ENCODE peak calls at places on chromosomes 6 and 20, in ten cellular contexts. One of them, this sample, is unnamed. For H3K4me1, the result is how much of the 10 kb centered on the place peaks cover.

GRCh38 chr20:34364013-34364382 is 925 bp downstream of the ITCH start:
- DNase-seq in transverse colon: no peak
- DNase-seq in GM12878: no peak
- DNase-seq in heart left ventricle: no peak
- DNase-seq in body of pancreas: no peak
- DNase-seq in ovary: no peak
- DNase-seq in tibial nerve: peak
- DNase-seq in stomach: no peak
- DNase-seq in esophagus squamous epithelium: no peak
- DNase-seq in sigmoid colon: no peak
- DNase-seq in this sample: no peak

GRCh38 chr6:84748331-84748730 is 16.1 kb downstream of the TBX18 start:
- DNase-seq in transverse colon: no peak
- DNase-seq in GM12878: no peak
- DNase-seq in heart left ventricle: no peak
- DNase-seq in body of pancreas: no peak
- DNase-seq in ovary: no peak
- DNase-seq in tibial nerve: no peak
- DNase-seq in stomach: no peak
- DNase-seq in esophagus squamous epithelium: no peak
- DNase-seq in sigmoid colon: no peak
- DNase-seq in this sample: no peak

GRCh38 chr6:136113736-136114173 is 136.4 kb downstream of the MTFR2 start:
- DNase-seq in transverse colon: peak
- DNase-seq in GM12878: no peak
- DNase-seq in heart left ventricle: peak
- DNase-seq in body of pancreas: peak
- DNase-seq in ovary: no peak
- DNase-seq in tibial nerve: peak
- DNase-seq in stomach: no peak
- DNase-seq in esophagus squamous epithelium: no peak
- DNase-seq in sigmoid colon: peak
- DNase-seq in this sample: no peak

GRCh38 chr20:11851646-11852045 is 66.0 kb upstream of the BTBD3 start:
- DNase-seq in transverse colon: no peak
- DNase-seq in GM12878: no peak
- DNase-seq in heart left ventricle: no peak
- DNase-seq in body of pancreas: no peak
- DNase-seq in ovary: no peak
- DNase-seq in tibial nerve: no peak
- DNase-seq in stomach: no peak
- DNase-seq in esophagus squamous epithelium: no peak
- DNase-seq in sigmoid colon: no peak
- DNase-seq in this sample: no peak

GRCh38 chr20:61436268-61436667 is 184.2 kb downstream of the CDH4 start:
- DNase-seq in transverse colon: no peak
- DNase-seq in GM12878: no peak
- DNase-seq in heart left ventricle: no peak
- DNase-seq in body of pancreas: no peak
- DNase-seq in ovary: no peak
- DNase-seq in tibial nerve: no peak
- DNase-seq in stomach: no peak
- DNase-seq in esophagus squamous epithelium: no peak
- DNase-seq in sigmoid colon: no peak
- DNase-seq in this sample: no peak

GRCh38 chr6:107811591-107812218 is 12.4 kb downstream of the SCML4 start:
- DNase-seq in transverse colon: no peak
- DNase-seq in GM12878: no peak
- DNase-seq in heart left ventricle: no peak
- DNase-seq in body of pancreas: peak
- DNase-seq in ovary: no peak
- DNase-seq in tibial nerve: no peak
- DNase-seq in stomach: no peak
- DNase-seq in esophagus squamous epithelium: no peak
- DNase-seq in sigmoid colon: no peak
- DNase-seq in this sample: no peak

GRCh38 chr20:40286991-40287531 is 402.0 kb downstream of the MAFB start:
- DNase-seq in transverse colon: peak
- DNase-seq in GM12878: no peak
- DNase-seq in heart left ventricle: peak
- DNase-seq in body of pancreas: peak
- DNase-seq in ovary: peak
- DNase-seq in tibial nerve: no peak
- DNase-seq in stomach: peak
- DNase-seq in esophagus squamous epithelium: peak
- DNase-seq in sigmoid colon: peak
- DNase-seq in this sample: no peak

GRCh38 chr20:44691424-44692423 is 23.4 kb upstream of the CCN5 start:
- DNase-seq in transverse colon: no peak
- DNase-seq in GM12878: no peak
- DNase-seq in heart left ventricle: peak
- DNase-seq in body of pancreas: no peak
- DNase-seq in ovary: no peak
- DNase-seq in tibial nerve: peak
- DNase-seq in stomach: no peak
- DNase-seq in esophagus squamous epithelium: no peak
- DNase-seq in sigmoid colon: peak
- DNase-seq in this sample: no peak

GRCh38 chr6:80607814-80608391 is 501.4 kb downstream of the BCKDHB start:
- DNase-seq in transverse colon: no peak
- DNase-seq in GM12878: no peak
- DNase-seq in heart left ventricle: peak
- DNase-seq in body of pancreas: no peak
- DNase-seq in ovary: no peak
- DNase-seq in tibial nerve: peak
- DNase-seq in stomach: no peak
- DNase-seq in esophagus squamous epithelium: no peak
- DNase-seq in sigmoid colon: no peak
- DNase-seq in this sample: no peak

GRCh38 chr6:31572041-31572911 is at the start of gene LTA:
- DNase-seq in transverse colon: peak
- DNase-seq in GM12878: no peak
- DNase-seq in heart left ventricle: no peak
- DNase-seq in body of pancreas: no peak
- DNase-seq in ovary: no peak
- DNase-seq in tibial nerve: no peak
- DNase-seq in stomach: no peak
- DNase-seq in esophagus squamous epithelium: no peak
- DNase-seq in sigmoid colon: no peak
- DNase-seq in this sample: no peak

GRCh38 chr6:56756791-56757582 is 114.3 kb upstream of the DST start:
- DNase-seq in transverse colon: no peak
- DNase-seq in GM12878: no peak
- DNase-seq in heart left ventricle: no peak
- DNase-seq in body of pancreas: no peak
- DNase-seq in ovary: no peak
- DNase-seq in tibial nerve: no peak
- DNase-seq in stomach: no peak
- DNase-seq in esophagus squamous epithelium: no peak
- DNase-seq in sigmoid colon: no peak
- DNase-seq in this sample: no peak

GRCh38 chr6:52517502-52518278 is 59.2 kb downstream of the TRAM2 start:
- DNase-seq in transverse colon: peak
- DNase-seq in GM12878: no peak
- DNase-seq in heart left ventricle: peak
- DNase-seq in body of pancreas: peak
- DNase-seq in ovary: peak
- DNase-seq in tibial nerve: peak
- DNase-seq in stomach: peak
- DNase-seq in esophagus squamous epithelium: no peak
- DNase-seq in sigmoid colon: peak
- DNase-seq in this sample: peak
- H3K4me3 ChIP-seq in transverse colon: no peak
- H3K4me3 ChIP-seq in GM12878: no peak
- H3K4me3 ChIP-seq in heart left ventricle: no peak
- H3K4me3 ChIP-seq in body of pancreas: no peak
- H3K4me3 ChIP-seq in ovary: no peak
- H3K4me3 ChIP-seq in tibial nerve: peak
- H3K4me3 ChIP-seq in stomach: peak
- H3K4me3 ChIP-seq in esophagus squamous epithelium: no peak
- H3K4me3 ChIP-seq in sigmoid colon: no peak
- H3K4me3 ChIP-seq in this sample: peak

DNA sequence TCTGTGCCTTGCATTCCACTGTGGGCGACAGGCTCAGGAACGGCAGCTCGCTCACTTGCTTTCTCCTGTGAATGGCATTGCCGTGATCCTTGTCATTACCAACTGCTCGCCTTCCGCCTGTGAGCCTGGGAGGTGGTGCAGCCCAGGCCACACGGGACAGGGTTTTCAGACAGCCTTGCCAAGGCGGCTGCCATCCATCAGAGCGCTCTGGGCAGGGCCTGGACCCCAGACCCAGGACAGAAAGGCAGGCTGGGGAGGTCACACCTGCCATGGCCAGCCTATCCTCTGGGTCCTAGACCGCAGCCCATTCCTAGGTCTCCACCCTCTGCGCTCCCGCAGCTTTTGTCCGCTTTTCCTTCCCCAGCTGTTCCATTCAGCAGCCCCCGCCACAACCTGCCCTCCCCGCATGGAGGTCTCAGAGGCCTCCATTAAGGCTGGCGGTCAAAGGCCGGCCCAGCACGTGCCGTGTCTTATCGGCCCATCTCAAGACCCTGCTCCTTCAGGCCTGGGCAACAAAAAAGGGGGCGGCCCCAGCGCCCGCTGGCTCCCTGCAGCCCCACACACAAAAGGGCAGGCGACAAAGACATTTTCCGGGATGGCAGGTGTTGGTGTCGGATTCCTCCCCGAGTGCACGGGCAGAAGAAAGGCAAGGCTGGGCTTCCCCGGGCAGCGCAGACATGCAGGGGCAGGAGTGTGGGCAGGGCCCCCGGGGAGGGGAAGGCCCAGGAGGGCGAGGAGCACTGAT is 28.1 kb downstream of the INSM1 start:
- DNase-seq in transverse colon: no peak
- DNase-seq in GM12878: no peak
- DNase-seq in heart left ventricle: no peak
- DNase-seq in body of pancreas: no peak
- DNase-seq in ovary: no peak
- DNase-seq in tibial nerve: no peak
- DNase-seq in stomach: no peak
- DNase-seq in esophagus squamous epithelium: no peak
- DNase-seq in sigmoid colon: no peak
- DNase-seq in this sample: no peak
- TF ChIP-seq POLR2A in transverse colon: no peak
- TF ChIP-seq POLR2A in GM12878: no peak
- TF ChIP-seq POLR2A in heart left ventricle: no peak
- TF ChIP-seq POLR2A in body of pancreas: no peak
- TF ChIP-seq POLR2A in ovary: no peak
- TF ChIP-seq POLR2A in tibial nerve: no peak
- TF ChIP-seq POLR2A in stomach: no peak
- TF ChIP-seq POLR2A in esophagus squamous epithelium: no peak
- TF ChIP-seq POLR2A in sigmoid colon: no peak
- TF ChIP-seq POLR2A in this sample: no peak

DNA sequence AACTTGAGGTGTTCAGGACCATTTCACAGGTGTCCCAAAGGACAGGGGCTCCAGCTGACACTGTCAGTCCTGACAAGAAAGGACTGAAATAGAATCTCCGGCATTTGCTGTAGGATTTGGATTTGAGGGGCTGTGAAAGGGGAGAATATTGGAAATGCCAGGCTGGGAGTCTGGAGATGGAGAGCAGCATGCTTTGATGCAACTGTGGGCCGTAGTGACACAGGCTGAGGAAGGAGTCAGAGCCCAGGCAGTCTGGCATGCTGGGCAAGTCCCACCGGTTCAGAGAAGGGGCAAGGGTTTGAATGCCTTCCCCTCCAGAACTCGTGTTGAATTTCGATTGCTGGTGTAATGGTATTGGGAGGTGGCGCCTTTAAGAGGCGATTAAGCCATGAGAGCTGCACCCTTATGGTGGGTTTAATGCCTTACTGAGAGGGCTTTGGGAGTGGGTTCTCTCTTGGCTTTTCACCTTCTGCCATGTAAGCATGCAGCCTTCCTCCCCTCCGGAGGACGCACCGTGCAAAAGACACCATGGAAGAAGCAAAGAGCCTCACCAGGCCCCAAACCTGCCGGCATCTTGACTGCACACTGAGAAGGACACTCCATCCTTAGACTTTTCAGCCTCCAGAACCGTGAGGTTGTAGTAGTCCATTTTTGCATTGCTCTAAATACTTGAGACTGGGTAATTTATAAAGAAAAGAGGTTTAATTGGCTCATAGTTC is 9.4 kb upstream of the PYGB start:
- DNase-seq in transverse colon: no peak
- DNase-seq in GM12878: no peak
- DNase-seq in heart left ventricle: no peak
- DNase-seq in body of pancreas: no peak
- DNase-seq in ovary: no peak
- DNase-seq in tibial nerve: no peak
- DNase-seq in stomach: no peak
- DNase-seq in esophagus squamous epithelium: no peak
- DNase-seq in sigmoid colon: peak
- DNase-seq in this sample: no peak
- H3K4me1 ChIP-seq in transverse colon: under half
- H3K4me1 ChIP-seq in GM12878: under half
- H3K4me1 ChIP-seq in heart left ventricle: under half
- H3K4me1 ChIP-seq in body of pancreas: under half
- H3K4me1 ChIP-seq in ovary: under half
- H3K4me1 ChIP-seq in tibial nerve: under half
- H3K4me1 ChIP-seq in stomach: under half
- H3K4me1 ChIP-seq in esophagus squamous epithelium: under half
- H3K4me1 ChIP-seq in sigmoid colon: under half
- H3K4me1 ChIP-seq in this sample: under half

DNA sequence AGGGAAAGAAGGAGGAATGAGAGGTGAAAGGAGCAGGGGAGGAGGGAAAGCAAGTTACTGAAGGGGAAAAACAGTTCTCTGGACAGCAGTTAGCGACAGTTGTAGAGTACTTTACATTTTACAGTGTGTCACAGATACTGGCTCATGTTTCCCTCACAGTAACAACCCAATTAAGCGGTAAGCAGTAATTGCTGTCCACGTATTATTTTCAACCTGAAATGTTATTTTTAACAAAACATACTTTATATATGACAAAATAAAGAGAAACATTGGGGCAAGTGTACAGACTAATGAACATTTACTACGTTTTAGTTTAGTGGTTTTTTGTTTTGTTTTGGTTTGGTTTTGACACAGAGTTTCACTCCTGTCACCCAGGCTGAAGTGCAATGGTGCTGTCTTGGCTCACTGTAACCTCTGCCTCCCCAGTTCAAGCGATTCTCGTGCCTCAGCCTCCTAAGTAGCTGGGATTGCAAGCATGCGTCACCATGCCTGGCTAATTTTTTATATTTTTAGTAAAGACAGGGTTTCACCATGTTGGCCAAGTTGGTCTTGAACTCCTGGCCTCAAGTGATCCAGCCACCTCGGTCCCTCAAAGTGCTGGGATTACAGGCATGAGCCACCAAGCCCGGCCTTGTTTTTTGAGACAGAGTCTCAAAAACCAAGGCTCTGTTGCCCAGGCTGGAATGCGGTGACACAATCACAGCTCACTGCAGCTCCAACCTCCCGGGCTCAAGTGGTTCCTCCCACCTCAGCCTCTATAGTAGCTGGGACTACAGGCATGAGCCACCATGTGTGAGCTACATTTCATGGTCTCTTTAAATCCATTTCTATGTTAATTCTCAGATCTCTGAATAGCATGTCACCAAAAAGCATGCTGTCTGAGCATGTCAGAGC is 22.6 kb upstream of the BTN3A2 start:
- DNase-seq in transverse colon: no peak
- DNase-seq in GM12878: no peak
- DNase-seq in heart left ventricle: no peak
- DNase-seq in body of pancreas: no peak
- DNase-seq in ovary: no peak
- DNase-seq in tibial nerve: no peak
- DNase-seq in stomach: no peak
- DNase-seq in esophagus squamous epithelium: no peak
- DNase-seq in sigmoid colon: no peak
- DNase-seq in this sample: no peak
- H3K4me3 ChIP-seq in transverse colon: peak
- H3K4me3 ChIP-seq in GM12878: peak
- H3K4me3 ChIP-seq in heart left ventricle: no peak
- H3K4me3 ChIP-seq in body of pancreas: no peak
- H3K4me3 ChIP-seq in ovary: peak
- H3K4me3 ChIP-seq in tibial nerve: no peak
- H3K4me3 ChIP-seq in stomach: no peak
- H3K4me3 ChIP-seq in esophagus squamous epithelium: no peak
- H3K4me3 ChIP-seq in sigmoid colon: no peak
- H3K4me3 ChIP-seq in this sample: no peak